ENCODE peak calls at places on chromosomes 7 and 10, in six cellular contexts. One of them, this sample, is unnamed.

GRCh38 chr7:142438923-142439515 is 181.2 kb upstream of the PRSS58 start:
- DNase-seq in activated T-cell treated with anti-CD3 and anti-CD28 coated beads, Interleukin-2, amount 50 U/mL, for 72 hours: no peak
- DNase-seq in stimulated activated CD8-positive, alpha-beta memory T cell treated with anti-CD3 and anti-CD28 coated beads, Interleukin-7, amount 100 ng/mL, for 24 hours: no peak
- DNase-seq in GDM1: no peak
- DNase-seq in bronchial epithelial cell: no peak
- DNase-seq in GM23248: no peak
- DNase-seq in this sample: no peak

GRCh38 chr10:27723436-27723835 is 22.2 kb downstream of the MKX start:
- DNase-seq in activated T-cell treated with anti-CD3 and anti-CD28 coated beads, Interleukin-2, amount 50 U/mL, for 72 hours: no peak
- DNase-seq in stimulated activated CD8-positive, alpha-beta memory T cell treated with anti-CD3 and anti-CD28 coated beads, Interleukin-7, amount 100 ng/mL, for 24 hours: no peak
- DNase-seq in GDM1: no peak
- DNase-seq in bronchial epithelial cell: no peak
- DNase-seq in GM23248: peak
- DNase-seq in this sample: no peak

GRCh38 chr7:48748081-48748833 is 176.1 kb upstream of the CDC14C start:
- DNase-seq in activated T-cell treated with anti-CD3 and anti-CD28 coated beads, Interleukin-2, amount 50 U/mL, for 72 hours: no peak
- DNase-seq in stimulated activated CD8-positive, alpha-beta memory T cell treated with anti-CD3 and anti-CD28 coated beads, Interleukin-7, amount 100 ng/mL, for 24 hours: no peak
- DNase-seq in GDM1: no peak
- DNase-seq in bronchial epithelial cell: no peak
- DNase-seq in GM23248: no peak
- DNase-seq in this sample: no peak

GRCh38 chr7:2006231-2006771 is 226.4 kb downstream of the MAD1L1 start:
- DNase-seq in activated T-cell treated with anti-CD3 and anti-CD28 coated beads, Interleukin-2, amount 50 U/mL, for 72 hours: no peak
- DNase-seq in stimulated activated CD8-positive, alpha-beta memory T cell treated with anti-CD3 and anti-CD28 coated beads, Interleukin-7, amount 100 ng/mL, for 24 hours: no peak
- DNase-seq in GDM1: no peak
- DNase-seq in bronchial epithelial cell: no peak
- DNase-seq in GM23248: no peak
- DNase-seq in this sample: no peak

GRCh38 chr7:87785368-87785995 is 90.7 kb downstream of the SLC25A40 start:
- DNase-seq in activated T-cell treated with anti-CD3 and anti-CD28 coated beads, Interleukin-2, amount 50 U/mL, for 72 hours: no peak
- DNase-seq in stimulated activated CD8-positive, alpha-beta memory T cell treated with anti-CD3 and anti-CD28 coated beads, Interleukin-7, amount 100 ng/mL, for 24 hours: no peak
- DNase-seq in GDM1: no peak
- DNase-seq in bronchial epithelial cell: no peak
- DNase-seq in GM23248: no peak
- DNase-seq in this sample: no peak

GRCh38 chr7:117173001-117173400 is 149.9 kb downstream of the WNT2 start:
- DNase-seq in activated T-cell treated with anti-CD3 and anti-CD28 coated beads, Interleukin-2, amount 50 U/mL, for 72 hours: no peak
- DNase-seq in stimulated activated CD8-positive, alpha-beta memory T cell treated with anti-CD3 and anti-CD28 coated beads, Interleukin-7, amount 100 ng/mL, for 24 hours: no peak
- DNase-seq in GDM1: no peak
- DNase-seq in bronchial epithelial cell: no peak
- DNase-seq in GM23248: peak
- DNase-seq in this sample: no peak

GRCh38 chr10:128993911-128994538 is 473.0 kb upstream of the MGMT start:
- DNase-seq in activated T-cell treated with anti-CD3 and anti-CD28 coated beads, Interleukin-2, amount 50 U/mL, for 72 hours: no peak
- DNase-seq in stimulated activated CD8-positive, alpha-beta memory T cell treated with anti-CD3 and anti-CD28 coated beads, Interleukin-7, amount 100 ng/mL, for 24 hours: no peak
- DNase-seq in GDM1: no peak
- DNase-seq in bronchial epithelial cell: no peak
- DNase-seq in GM23248: no peak
- DNase-seq in this sample: no peak

GRCh38 chr7:156537006-156537405 is 103.6 kb upstream of the RNF32 start:
- DNase-seq in activated T-cell treated with anti-CD3 and anti-CD28 coated beads, Interleukin-2, amount 50 U/mL, for 72 hours: no peak
- DNase-seq in stimulated activated CD8-positive, alpha-beta memory T cell treated with anti-CD3 and anti-CD28 coated beads, Interleukin-7, amount 100 ng/mL, for 24 hours: no peak
- DNase-seq in GDM1: no peak
- DNase-seq in bronchial epithelial cell: no peak
- DNase-seq in GM23248: no peak
- DNase-seq in this sample: no peak

GRCh38 chr7:7761974-7762769 is 43.8 kb upstream of the RPA3 start:
- DNase-seq in activated T-cell treated with anti-CD3 and anti-CD28 coated beads, Interleukin-2, amount 50 U/mL, for 72 hours: peak
- DNase-seq in stimulated activated CD8-positive, alpha-beta memory T cell treated with anti-CD3 and anti-CD28 coated beads, Interleukin-7, amount 100 ng/mL, for 24 hours: no peak
- DNase-seq in GDM1: no peak
- DNase-seq in bronchial epithelial cell: peak
- DNase-seq in GM23248: peak
- DNase-seq in this sample: no peak

GRCh38 chr7:70414368-70414767 is 717.6 kb upstream of the GALNT17 start:
- DNase-seq in activated T-cell treated with anti-CD3 and anti-CD28 coated beads, Interleukin-2, amount 50 U/mL, for 72 hours: no peak
- DNase-seq in stimulated activated CD8-positive, alpha-beta memory T cell treated with anti-CD3 and anti-CD28 coated beads, Interleukin-7, amount 100 ng/mL, for 24 hours: no peak
- DNase-seq in GDM1: no peak
- DNase-seq in bronchial epithelial cell: no peak
- DNase-seq in GM23248: no peak
- DNase-seq in this sample: no peak

GRCh38 chr7:73342645-73343044 is 14.7 kb downstream of the FKBP6 start:
- DNase-seq in activated T-cell treated with anti-CD3 and anti-CD28 coated beads, Interleukin-2, amount 50 U/mL, for 72 hours: no peak
- DNase-seq in stimulated activated CD8-positive, alpha-beta memory T cell treated with anti-CD3 and anti-CD28 coated beads, Interleukin-7, amount 100 ng/mL, for 24 hours: no peak
- DNase-seq in GDM1: no peak
- DNase-seq in bronchial epithelial cell: peak
- DNase-seq in GM23248: peak
- DNase-seq in this sample: no peak

GRCh38 chr10:108454793-108455192 is 1290.3 kb upstream of the SORCS1 start:
- DNase-seq in activated T-cell treated with anti-CD3 and anti-CD28 coated beads, Interleukin-2, amount 50 U/mL, for 72 hours: no peak
- DNase-seq in stimulated activated CD8-positive, alpha-beta memory T cell treated with anti-CD3 and anti-CD28 coated beads, Interleukin-7, amount 100 ng/mL, for 24 hours: no peak
- DNase-seq in GDM1: no peak
- DNase-seq in bronchial epithelial cell: no peak
- DNase-seq in GM23248: peak
- DNase-seq in this sample: no peak

GRCh38 chr10:11050301-11051000 is 32.8 kb downstream of the CELF2 start:
- DNase-seq in activated T-cell treated with anti-CD3 and anti-CD28 coated beads, Interleukin-2, amount 50 U/mL, for 72 hours: no peak
- DNase-seq in stimulated activated CD8-positive, alpha-beta memory T cell treated with anti-CD3 and anti-CD28 coated beads, Interleukin-7, amount 100 ng/mL, for 24 hours: no peak
- DNase-seq in GDM1: no peak
- DNase-seq in bronchial epithelial cell: no peak
- DNase-seq in GM23248: no peak
- DNase-seq in this sample: no peak

GRCh38 chr7:139777948-139778841 is at the start of gene HIPK2:
- DNase-seq in activated T-cell treated with anti-CD3 and anti-CD28 coated beads, Interleukin-2, amount 50 U/mL, for 72 hours: peak
- DNase-seq in stimulated activated CD8-positive, alpha-beta memory T cell treated with anti-CD3 and anti-CD28 coated beads, Interleukin-7, amount 100 ng/mL, for 24 hours: peak
- DNase-seq in GDM1: peak
- DNase-seq in bronchial epithelial cell: no peak
- DNase-seq in GM23248: peak
- DNase-seq in this sample: peak

GRCh38 chr7:151676759-151677158 is 157.1 kb upstream of the RHEB start:
- DNase-seq in activated T-cell treated with anti-CD3 and anti-CD28 coated beads, Interleukin-2, amount 50 U/mL, for 72 hours: no peak
- DNase-seq in stimulated activated CD8-positive, alpha-beta memory T cell treated with anti-CD3 and anti-CD28 coated beads, Interleukin-7, amount 100 ng/mL, for 24 hours: no peak
- DNase-seq in GDM1: no peak
- DNase-seq in bronchial epithelial cell: no peak
- DNase-seq in GM23248: no peak
- DNase-seq in this sample: no peak

GRCh38 chr10:15310776-15311175 is 60.3 kb downstream of the FAM171A1 start:
- DNase-seq in activated T-cell treated with anti-CD3 and anti-CD28 coated beads, Interleukin-2, amount 50 U/mL, for 72 hours: no peak
- DNase-seq in stimulated activated CD8-positive, alpha-beta memory T cell treated with anti-CD3 and anti-CD28 coated beads, Interleukin-7, amount 100 ng/mL, for 24 hours: no peak
- DNase-seq in GDM1: no peak
- DNase-seq in bronchial epithelial cell: no peak
- DNase-seq in GM23248: no peak
- DNase-seq in this sample: no peak

GRCh38 chr10:78341953-78342614 is 308.4 kb downstream of the RPS24 start:
- DNase-seq in activated T-cell treated with anti-CD3 and anti-CD28 coated beads, Interleukin-2, amount 50 U/mL, for 72 hours: no peak
- DNase-seq in stimulated activated CD8-positive, alpha-beta memory T cell treated with anti-CD3 and anti-CD28 coated beads, Interleukin-7, amount 100 ng/mL, for 24 hours: no peak
- DNase-seq in GDM1: no peak
- DNase-seq in bronchial epithelial cell: no peak
- DNase-seq in GM23248: no peak
- DNase-seq in this sample: no peak

GRCh38 chr10:132712698-132713232 is 73.2 kb downstream of the NKX6-2 start:
- DNase-seq in activated T-cell treated with anti-CD3 and anti-CD28 coated beads, Interleukin-2, amount 50 U/mL, for 72 hours: no peak
- DNase-seq in stimulated activated CD8-positive, alpha-beta memory T cell treated with anti-CD3 and anti-CD28 coated beads, Interleukin-7, amount 100 ng/mL, for 24 hours: no peak
- DNase-seq in GDM1: no peak
- DNase-seq in bronchial epithelial cell: no peak
- DNase-seq in GM23248: no peak
- DNase-seq in this sample: no peak

GRCh38 chr10:91632671-91633550 is at the start of gene PPP1R3C:
- DNase-seq in activated T-cell treated with anti-CD3 and anti-CD28 coated beads, Interleukin-2, amount 50 U/mL, for 72 hours: peak
- DNase-seq in stimulated activated CD8-positive, alpha-beta memory T cell treated with anti-CD3 and anti-CD28 coated beads, Interleukin-7, amount 100 ng/mL, for 24 hours: peak
- DNase-seq in GDM1: peak
- DNase-seq in bronchial epithelial cell: peak
- DNase-seq in GM23248: peak
- DNase-seq in this sample: peak

GRCh38 chr7:5139998-5140397 is 50.0 kb upstream of the WIPI2 start:
- DNase-seq in activated T-cell treated with anti-CD3 and anti-CD28 coated beads, Interleukin-2, amount 50 U/mL, for 72 hours: peak
- DNase-seq in stimulated activated CD8-positive, alpha-beta memory T cell treated with anti-CD3 and anti-CD28 coated beads, Interleukin-7, amount 100 ng/mL, for 24 hours: no peak
- DNase-seq in GDM1: peak
- DNase-seq in bronchial epithelial cell: peak
- DNase-seq in GM23248: peak
- DNase-seq in this sample: peak

GRCh38 chr7:128381161-128381821 is 19.8 kb upstream of the PRRT4 start:
- DNase-seq in activated T-cell treated with anti-CD3 and anti-CD28 coated beads, Interleukin-2, amount 50 U/mL, for 72 hours: peak
- DNase-seq in stimulated activated CD8-positive, alpha-beta memory T cell treated with anti-CD3 and anti-CD28 coated beads, Interleukin-7, amount 100 ng/mL, for 24 hours: no peak
- DNase-seq in GDM1: no peak
- DNase-seq in bronchial epithelial cell: peak
- DNase-seq in GM23248: peak
- DNase-seq in this sample: peak

GRCh38 chr7:77796960-77797359 is 1.3 kb downstream of the TMEM60 start:
- DNase-seq in activated T-cell treated with anti-CD3 and anti-CD28 coated beads, Interleukin-2, amount 50 U/mL, for 72 hours: no peak
- DNase-seq in stimulated activated CD8-positive, alpha-beta memory T cell treated with anti-CD3 and anti-CD28 coated beads, Interleukin-7, amount 100 ng/mL, for 24 hours: no peak
- DNase-seq in GDM1: no peak
- DNase-seq in bronchial epithelial cell: no peak
- DNase-seq in GM23248: no peak
- DNase-seq in this sample: no peak

GRCh38 chr7:68964060-68964459 is 634.2 kb upstream of the AUTS2 start:
- DNase-seq in activated T-cell treated with anti-CD3 and anti-CD28 coated beads, Interleukin-2, amount 50 U/mL, for 72 hours: no peak
- DNase-seq in stimulated activated CD8-positive, alpha-beta memory T cell treated with anti-CD3 and anti-CD28 coated beads, Interleukin-7, amount 100 ng/mL, for 24 hours: no peak
- DNase-seq in GDM1: peak
- DNase-seq in bronchial epithelial cell: peak
- DNase-seq in GM23248: peak
- DNase-seq in this sample: no peak

GRCh38 chr10:31010062-31010461 is 21.6 kb downstream of the ZNF438 start:
- DNase-seq in activated T-cell treated with anti-CD3 and anti-CD28 coated beads, Interleukin-2, amount 50 U/mL, for 72 hours: no peak
- DNase-seq in stimulated activated CD8-positive, alpha-beta memory T cell treated with anti-CD3 and anti-CD28 coated beads, Interleukin-7, amount 100 ng/mL, for 24 hours: no peak
- DNase-seq in GDM1: no peak
- DNase-seq in bronchial epithelial cell: no peak
- DNase-seq in GM23248: no peak
- DNase-seq in this sample: no peak

GRCh38 chr10:99926925-99927718 is 82.6 kb downstream of the DNMBP start:
- DNase-seq in activated T-cell treated with anti-CD3 and anti-CD28 coated beads, Interleukin-2, amount 50 U/mL, for 72 hours: no peak
- DNase-seq in stimulated activated CD8-positive, alpha-beta memory T cell treated with anti-CD3 and anti-CD28 coated beads, Interleukin-7, amount 100 ng/mL, for 24 hours: no peak
- DNase-seq in GDM1: no peak
- DNase-seq in bronchial epithelial cell: peak
- DNase-seq in GM23248: peak
- DNase-seq in this sample: no peak

GRCh38 chr10:62083868-62084267 is 182.4 kb downstream of the ARID5B start:
- DNase-seq in activated T-cell treated with anti-CD3 and anti-CD28 coated beads, Interleukin-2, amount 50 U/mL, for 72 hours: no peak
- DNase-seq in stimulated activated CD8-positive, alpha-beta memory T cell treated with anti-CD3 and anti-CD28 coated beads, Interleukin-7, amount 100 ng/mL, for 24 hours: no peak
- DNase-seq in GDM1: no peak
- DNase-seq in bronchial epithelial cell: peak
- DNase-seq in GM23248: peak
- DNase-seq in this sample: no peak

GRCh38 chr10:107141539-107142061 is 22.9 kb downstream of the SORCS1 start:
- DNase-seq in activated T-cell treated with anti-CD3 and anti-CD28 coated beads, Interleukin-2, amount 50 U/mL, for 72 hours: no peak
- DNase-seq in stimulated activated CD8-positive, alpha-beta memory T cell treated with anti-CD3 and anti-CD28 coated beads, Interleukin-7, amount 100 ng/mL, for 24 hours: no peak
- DNase-seq in GDM1: no peak
- DNase-seq in bronchial epithelial cell: no peak
- DNase-seq in GM23248: no peak
- DNase-seq in this sample: no peak

GRCh38 chr10:6583447-6583846 is 3.4 kb upstream of the PRKCQ start:
- DNase-seq in activated T-cell treated with anti-CD3 and anti-CD28 coated beads, Interleukin-2, amount 50 U/mL, for 72 hours: peak
- DNase-seq in stimulated activated CD8-positive, alpha-beta memory T cell treated with anti-CD3 and anti-CD28 coated beads, Interleukin-7, amount 100 ng/mL, for 24 hours: peak
- DNase-seq in GDM1: no peak
- DNase-seq in bronchial epithelial cell: no peak
- DNase-seq in GM23248: no peak
- DNase-seq in this sample: no peak

GRCh38 chr7:99099499-99100077 is 44.3 kb downstream of the SMURF1 start:
- DNase-seq in activated T-cell treated with anti-CD3 and anti-CD28 coated beads, Interleukin-2, amount 50 U/mL, for 72 hours: no peak
- DNase-seq in stimulated activated CD8-positive, alpha-beta memory T cell treated with anti-CD3 and anti-CD28 coated beads, Interleukin-7, amount 100 ng/mL, for 24 hours: no peak
- DNase-seq in GDM1: no peak
- DNase-seq in bronchial epithelial cell: no peak
- DNase-seq in GM23248: peak
- DNase-seq in this sample: no peak